ENCODE peak calls at places on chromosome 12, in six cellular contexts. X, V, Z, W, J and I are unnamed samples.

GRCh38 chr12:96136720-96137378 is 57.3 kb upstream of the ELK3 start:
- DNase-seq in Z (no peak), W (no peak), X (peak), V (no peak), J (peak), I (no peak)

GRCh38 chr12:1927751-1928351 is 9.4 kb upstream of the CACNA2D4 start:
- DNase-seq in J (no peak), W (no peak), V (no peak), Z (no peak), X (no peak), I (no peak)

GRCh38 chr12:93563807-93564538 is 8.5 kb upstream of the SOCS2 start:
- DNase-seq in X (no peak), J (peak), Z (no peak), V (peak), W (no peak), I (no peak)

GRCh38 chr12:67111182-67111581 is 158.0 kb upstream of the CAND1 start:
- DNase-seq in J (no peak), V (no peak), W (no peak), X (no peak), Z (no peak), I (no peak)

GRCh38 chr12:101086490-101086889 is 123.5 kb downstream of the SLC5A8 start:
- DNase-seq in J (no peak), W (no peak), V (no peak), Z (no peak), X (no peak), I (no peak)

GRCh38 chr12:66620026-66620425 is 58.9 kb downstream of the GRIP1 start:
- DNase-seq in V (no peak), Z (no peak), J (no peak), W (no peak), X (no peak), I (no peak)

GRCh38 chr12:123900898-123901376 is 71.7 kb downstream of the CCDC92 start:
- DNase-seq in J (peak), W (no peak), V (no peak), Z (no peak), X (peak), I (no peak)

GRCh38 chr12:63068857-63069442 is 82.1 kb downstream of the AVPR1A start:
- DNase-seq in V (peak), J (peak), X (peak), W (no peak), Z (no peak), I (no peak)

GRCh38 chr12:88206636-88207035 is 64.5 kb downstream of the TMTC3 start:
- DNase-seq in X (no peak), J (no peak), V (no peak), Z (no peak), W (no peak), I (no peak)

GRCh38 chr12:95736631-95737030 is 53.9 kb downstream of the NTN4 start:
- DNase-seq in J (no peak), W (no peak), V (no peak), Z (no peak), X (no peak), I (no peak)

GRCh38 chr12:100681074-100681473 is 107.6 kb downstream of the GAS2L3 start:
- DNase-seq in J (no peak), V (no peak), X (no peak), W (no peak), Z (no peak), I (no peak)

GRCh38 chr12:31325524-31325875 is 450 bp downstream of the SINHCAF start:
- DNase-seq in J (no peak), W (no peak), V (peak), X (no peak), Z (peak), I (peak)

GRCh38 chr12:30874455-30875313 is 51.9 kb upstream of the TSPAN11 start:
- DNase-seq in W (no peak), Z (no peak), J (no peak), V (peak), X (no peak), I (no peak)

GRCh38 chr12:737117-737739 is 15.2 kb upstream of the WNK1 start:
- DNase-seq in V (no peak), W (no peak), J (no peak), X (no peak), Z (no peak), I (no peak)

GRCh38 chr12:9334026-9334692 is 126.0 kb upstream of the PZP start:
- DNase-seq in X (peak), J (no peak), W (no peak), Z (no peak), V (no peak), I (no peak)

GRCh38 chr12:43291516-43291915 is 260.5 kb downstream of the ADAMTS20 start:
- DNase-seq in V (no peak), W (no peak), X (no peak), J (no peak), Z (no peak), I (no peak)